ENCODE peak calls at places on chromosome 2, in four cellular contexts. One of them, this sample, is unnamed.
A peak's percentile ranks its signal among the peaks of the same experiment; 100 is the strongest.

GRCh38 chr2:33272001-33272400 is 204.4 kb upstream of the RASGRP3 start:
- DNase-seq in SJSA1: no peak
- DNase-seq in activated CD8-positive, alpha-beta memory T cell treated with anti-CD3 and anti-CD28 coated beads, Interleukin-2, amount 50 U/mL, for 4 hours: no peak
- DNase-seq in stimulated activated naive B cell treated with anti-CD40 and anti-IgM and Interleukin-4, amounts not matched to agents 10 μg/mL and 1 μg/mL and 100 μg/mL, for 72 hours: peak; percentile 23
- DNase-seq in this sample: no peak

GRCh38 chr2:124610141-124610540 is 585.1 kb downstream of the CNTNAP5 start:
- DNase-seq in SJSA1: no peak
- DNase-seq in activated CD8-positive, alpha-beta memory T cell treated with anti-CD3 and anti-CD28 coated beads, Interleukin-2, amount 50 U/mL, for 4 hours: no peak
- DNase-seq in stimulated activated naive B cell treated with anti-CD40 and anti-IgM and Interleukin-4, amounts not matched to agents 10 μg/mL and 1 μg/mL and 100 μg/mL, for 72 hours: no peak
- DNase-seq in this sample: no peak

GRCh38 chr2:192202373-192202772 is 7.6 kb upstream of the TMEFF2 start:
- DNase-seq in activated CD8-positive, alpha-beta memory T cell treated with anti-CD3 and anti-CD28 coated beads, Interleukin-2, amount 50 U/mL, for 4 hours: no peak
- DNase-seq in SJSA1: no peak
- DNase-seq in stimulated activated naive B cell treated with anti-CD40 and anti-IgM and Interleukin-4, amounts not matched to agents 10 μg/mL and 1 μg/mL and 100 μg/mL, for 72 hours: no peak
- DNase-seq in this sample: no peak

GRCh38 chr2:105943977-105944376 is 199.3 kb downstream of the NCK2 start:
- DNase-seq in SJSA1: no peak
- DNase-seq in stimulated activated naive B cell treated with anti-CD40 and anti-IgM and Interleukin-4, amounts not matched to agents 10 μg/mL and 1 μg/mL and 100 μg/mL, for 72 hours: no peak
- DNase-seq in activated CD8-positive, alpha-beta memory T cell treated with anti-CD3 and anti-CD28 coated beads, Interleukin-2, amount 50 U/mL, for 4 hours: no peak
- DNase-seq in this sample: no peak

GRCh38 chr2:40197121-40197520 is 254.8 kb downstream of the SLC8A1 start:
- DNase-seq in stimulated activated naive B cell treated with anti-CD40 and anti-IgM and Interleukin-4, amounts not matched to agents 10 μg/mL and 1 μg/mL and 100 μg/mL, for 72 hours: no peak
- DNase-seq in activated CD8-positive, alpha-beta memory T cell treated with anti-CD3 and anti-CD28 coated beads, Interleukin-2, amount 50 U/mL, for 4 hours: no peak
- DNase-seq in SJSA1: no peak
- DNase-seq in this sample: no peak

GRCh38 chr2:26235089-26235488 is 9.3 kb downstream of the HADHA start:
- DNase-seq in activated CD8-positive, alpha-beta memory T cell treated with anti-CD3 and anti-CD28 coated beads, Interleukin-2, amount 50 U/mL, for 4 hours: no peak
- DNase-seq in SJSA1: no peak
- DNase-seq in stimulated activated naive B cell treated with anti-CD40 and anti-IgM and Interleukin-4, amounts not matched to agents 10 μg/mL and 1 μg/mL and 100 μg/mL, for 72 hours: no peak
- DNase-seq in this sample: no peak

GRCh38 chr2:211033765-211034164 is 477.4 kb downstream of the CPS1 start:
- DNase-seq in activated CD8-positive, alpha-beta memory T cell treated with anti-CD3 and anti-CD28 coated beads, Interleukin-2, amount 50 U/mL, for 4 hours: no peak
- DNase-seq in SJSA1: no peak
- DNase-seq in stimulated activated naive B cell treated with anti-CD40 and anti-IgM and Interleukin-4, amounts not matched to agents 10 μg/mL and 1 μg/mL and 100 μg/mL, for 72 hours: no peak
- DNase-seq in this sample: no peak

GRCh38 chr2:150485114-150485870 is 2.2 kb downstream of the RND3 start:
- DNase-seq in stimulated activated naive B cell treated with anti-CD40 and anti-IgM and Interleukin-4, amounts not matched to agents 10 μg/mL and 1 μg/mL and 100 μg/mL, for 72 hours: no peak
- DNase-seq in SJSA1: peak; percentile 69
- DNase-seq in activated CD8-positive, alpha-beta memory T cell treated with anti-CD3 and anti-CD28 coated beads, Interleukin-2, amount 50 U/mL, for 4 hours: no peak
- DNase-seq in this sample: peak; percentile 49

GRCh38 chr2:175435012-175435411 is 253.5 kb upstream of the ATP5MC3 start:
- DNase-seq in activated CD8-positive, alpha-beta memory T cell treated with anti-CD3 and anti-CD28 coated beads, Interleukin-2, amount 50 U/mL, for 4 hours: no peak
- DNase-seq in stimulated activated naive B cell treated with anti-CD40 and anti-IgM and Interleukin-4, amounts not matched to agents 10 μg/mL and 1 μg/mL and 100 μg/mL, for 72 hours: no peak
- DNase-seq in SJSA1: no peak
- DNase-seq in this sample: no peak

GRCh38 chr2:196284901-196285589 is 113.7 kb upstream of the STK17B start:
- DNase-seq in SJSA1: no peak
- DNase-seq in stimulated activated naive B cell treated with anti-CD40 and anti-IgM and Interleukin-4, amounts not matched to agents 10 μg/mL and 1 μg/mL and 100 μg/mL, for 72 hours: no peak
- DNase-seq in activated CD8-positive, alpha-beta memory T cell treated with anti-CD3 and anti-CD28 coated beads, Interleukin-2, amount 50 U/mL, for 4 hours: no peak
- DNase-seq in this sample: no peak

GRCh38 chr2:9422321-9423099 is 818 bp downstream of the ITGB1BP1 start:
- DNase-seq in activated CD8-positive, alpha-beta memory T cell treated with anti-CD3 and anti-CD28 coated beads, Interleukin-2, amount 50 U/mL, for 4 hours: peak; percentile 56
- DNase-seq in SJSA1: no peak
- DNase-seq in stimulated activated naive B cell treated with anti-CD40 and anti-IgM and Interleukin-4, amounts not matched to agents 10 μg/mL and 1 μg/mL and 100 μg/mL, for 72 hours: peak; percentile 14
- DNase-seq in this sample: no peak

GRCh38 chr2:103289101-103289725 is 527.4 kb downstream of the TMEM182 start:
- DNase-seq in SJSA1: no peak
- DNase-seq in activated CD8-positive, alpha-beta memory T cell treated with anti-CD3 and anti-CD28 coated beads, Interleukin-2, amount 50 U/mL, for 4 hours: no peak
- DNase-seq in stimulated activated naive B cell treated with anti-CD40 and anti-IgM and Interleukin-4, amounts not matched to agents 10 μg/mL and 1 μg/mL and 100 μg/mL, for 72 hours: no peak
- DNase-seq in this sample: no peak

GRCh38 chr2:48070415-48070814 is 164.1 kb upstream of the FBXO11 start:
- DNase-seq in SJSA1: no peak
- DNase-seq in stimulated activated naive B cell treated with anti-CD40 and anti-IgM and Interleukin-4, amounts not matched to agents 10 μg/mL and 1 μg/mL and 100 μg/mL, for 72 hours: no peak
- DNase-seq in activated CD8-positive, alpha-beta memory T cell treated with anti-CD3 and anti-CD28 coated beads, Interleukin-2, amount 50 U/mL, for 4 hours: no peak
- DNase-seq in this sample: no peak

GRCh38 chr2:227617316-227618250 is at the start of gene SCYGR4:
- DNase-seq in stimulated activated naive B cell treated with anti-CD40 and anti-IgM and Interleukin-4, amounts not matched to agents 10 μg/mL and 1 μg/mL and 100 μg/mL, for 72 hours: no peak
- DNase-seq in SJSA1: no peak
- DNase-seq in activated CD8-positive, alpha-beta memory T cell treated with anti-CD3 and anti-CD28 coated beads, Interleukin-2, amount 50 U/mL, for 4 hours: no peak
- DNase-seq in this sample: no peak

GRCh38 chr2:7011376-7012083 is 94.3 kb downstream of the RNF144A start:
- DNase-seq in activated CD8-positive, alpha-beta memory T cell treated with anti-CD3 and anti-CD28 coated beads, Interleukin-2, amount 50 U/mL, for 4 hours: no peak
- DNase-seq in SJSA1: no peak
- DNase-seq in stimulated activated naive B cell treated with anti-CD40 and anti-IgM and Interleukin-4, amounts not matched to agents 10 μg/mL and 1 μg/mL and 100 μg/mL, for 72 hours: no peak
- DNase-seq in this sample: no peak

GRCh38 chr2:147628971-147629421 is 215.8 kb upstream of the ACVR2A start:
- DNase-seq in SJSA1: no peak
- DNase-seq in activated CD8-positive, alpha-beta memory T cell treated with anti-CD3 and anti-CD28 coated beads, Interleukin-2, amount 50 U/mL, for 4 hours: no peak
- DNase-seq in stimulated activated naive B cell treated with anti-CD40 and anti-IgM and Interleukin-4, amounts not matched to agents 10 μg/mL and 1 μg/mL and 100 μg/mL, for 72 hours: no peak
- DNase-seq in this sample: no peak

GRCh38 chr2:115294999-115295398 is 852.6 kb downstream of the DPP10 start:
- DNase-seq in stimulated activated naive B cell treated with anti-CD40 and anti-IgM and Interleukin-4, amounts not matched to agents 10 μg/mL and 1 μg/mL and 100 μg/mL, for 72 hours: no peak
- DNase-seq in activated CD8-positive, alpha-beta memory T cell treated with anti-CD3 and anti-CD28 coated beads, Interleukin-2, amount 50 U/mL, for 4 hours: no peak
- DNase-seq in SJSA1: no peak
- DNase-seq in this sample: no peak

GRCh38 chr2:159098815-159099455 is 130.5 kb downstream of the TANC1 start:
- DNase-seq in SJSA1: no peak
- DNase-seq in activated CD8-positive, alpha-beta memory T cell treated with anti-CD3 and anti-CD28 coated beads, Interleukin-2, amount 50 U/mL, for 4 hours: no peak
- DNase-seq in stimulated activated naive B cell treated with anti-CD40 and anti-IgM and Interleukin-4, amounts not matched to agents 10 μg/mL and 1 μg/mL and 100 μg/mL, for 72 hours: no peak
- DNase-seq in this sample: no peak

GRCh38 chr2:109176928-109177327 is 47.9 kb downstream of the SH3RF3 start:
- DNase-seq in activated CD8-positive, alpha-beta memory T cell treated with anti-CD3 and anti-CD28 coated beads, Interleukin-2, amount 50 U/mL, for 4 hours: no peak
- DNase-seq in stimulated activated naive B cell treated with anti-CD40 and anti-IgM and Interleukin-4, amounts not matched to agents 10 μg/mL and 1 μg/mL and 100 μg/mL, for 72 hours: no peak
- DNase-seq in SJSA1: no peak
- DNase-seq in this sample: no peak

GRCh38 chr2:83051538-83052192 is 1407.4 kb downstream of the SUCLG1 start:
- DNase-seq in stimulated activated naive B cell treated with anti-CD40 and anti-IgM and Interleukin-4, amounts not matched to agents 10 μg/mL and 1 μg/mL and 100 μg/mL, for 72 hours: no peak
- DNase-seq in activated CD8-positive, alpha-beta memory T cell treated with anti-CD3 and anti-CD28 coated beads, Interleukin-2, amount 50 U/mL, for 4 hours: no peak
- DNase-seq in SJSA1: no peak
- DNase-seq in this sample: no peak